ENCODE peak calls at places on chromosomes 11 and 22, in nine cellular contexts. One of them, this sample, is unnamed.
A peak's percentile ranks its signal among the peaks of the same experiment; 100 is the strongest.

GRCh38 chr11:131025421-131026126 is 109.3 kb upstream of the SNX19 start:
- DNase-seq in lower leg skin: no peak
- DNase-seq in uterus: no peak
- DNase-seq in HCT116: no peak
- DNase-seq in heart left ventricle: peak; percentile 11
- DNase-seq in K562: no peak
- DNase-seq in esophagus squamous epithelium: no peak
- DNase-seq in A549: no peak
- DNase-seq in Peyer's patch: no peak
- DNase-seq in this sample: no peak

GRCh38 chr11:75955443-75955842 is 140.4 kb downstream of the UVRAG start:
- DNase-seq in lower leg skin: no peak
- DNase-seq in uterus: no peak
- DNase-seq in HCT116: no peak
- DNase-seq in heart left ventricle: no peak
- DNase-seq in K562: no peak
- DNase-seq in esophagus squamous epithelium: no peak
- DNase-seq in A549: no peak
- DNase-seq in Peyer's patch: no peak
- DNase-seq in this sample: no peak

GRCh38 chr11:71481101-71481960 is 28.3 kb downstream of the NADSYN1 start:
- DNase-seq in lower leg skin: no peak
- DNase-seq in uterus: no peak
- DNase-seq in HCT116: no peak
- DNase-seq in heart left ventricle: no peak
- DNase-seq in K562: no peak
- DNase-seq in esophagus squamous epithelium: no peak
- DNase-seq in A549: no peak
- DNase-seq in Peyer's patch: no peak
- DNase-seq in this sample: peak; percentile 51

GRCh38 chr11:120432056-120433018 is 79.2 kb upstream of the GRIK4 start:
- DNase-seq in lower leg skin: peak; percentile 70
- DNase-seq in uterus: no peak
- DNase-seq in HCT116: peak; percentile 97
- DNase-seq in heart left ventricle: peak; percentile 54
- DNase-seq in K562: peak; percentile 18
- DNase-seq in esophagus squamous epithelium: no peak
- DNase-seq in A549: peak; percentile 38
- DNase-seq in Peyer's patch: no peak
- DNase-seq in this sample: peak; percentile 66

GRCh38 chr22:46942816-46943783 is 180.7 kb downstream of the TBC1D22A start:
- DNase-seq in lower leg skin: no peak
- DNase-seq in uterus: peak; percentile 35
- DNase-seq in HCT116: no peak
- DNase-seq in heart left ventricle: peak; percentile 61
- DNase-seq in K562: no peak
- DNase-seq in esophagus squamous epithelium: no peak
- DNase-seq in A549: no peak
- DNase-seq in Peyer's patch: no peak
- DNase-seq in this sample: no peak

GRCh38 chr11:35393093-35393492 is 26.3 kb downstream of the SLC1A2 start:
- DNase-seq in lower leg skin: no peak
- DNase-seq in uterus: no peak
- DNase-seq in HCT116: no peak
- DNase-seq in heart left ventricle: no peak
- DNase-seq in K562: no peak
- DNase-seq in esophagus squamous epithelium: no peak
- DNase-seq in A549: no peak
- DNase-seq in Peyer's patch: no peak
- DNase-seq in this sample: no peak

GRCh38 chr11:103609117-103610066 is 427.0 kb upstream of the DDI1 start:
- DNase-seq in lower leg skin: no peak
- DNase-seq in uterus: no peak
- DNase-seq in HCT116: peak; percentile 78
- DNase-seq in heart left ventricle: no peak
- DNase-seq in K562: no peak
- DNase-seq in esophagus squamous epithelium: no peak
- DNase-seq in A549: peak; percentile 25
- DNase-seq in Peyer's patch: no peak
- DNase-seq in this sample: no peak

GRCh38 chr11:44274404-44274803 is 35.5 kb downstream of the ALX4 start:
- DNase-seq in lower leg skin: no peak
- DNase-seq in uterus: no peak
- DNase-seq in HCT116: no peak
- DNase-seq in heart left ventricle: no peak
- DNase-seq in K562: no peak
- DNase-seq in esophagus squamous epithelium: no peak
- DNase-seq in A549: no peak
- DNase-seq in Peyer's patch: no peak
- DNase-seq in this sample: no peak

GRCh38 chr11:18379201-18379600 is 15.2 kb upstream of the LDHA start:
- DNase-seq in lower leg skin: no peak
- DNase-seq in uterus: no peak
- DNase-seq in HCT116: no peak
- DNase-seq in heart left ventricle: no peak
- DNase-seq in K562: no peak
- DNase-seq in esophagus squamous epithelium: no peak
- DNase-seq in A549: no peak
- DNase-seq in Peyer's patch: no peak
- DNase-seq in this sample: no peak

GRCh38 chr11:18384157-18384641 is 10.2 kb upstream of the LDHA start:
- DNase-seq in lower leg skin: peak; percentile 77
- DNase-seq in uterus: peak; percentile 71
- DNase-seq in HCT116: no peak
- DNase-seq in heart left ventricle: peak; percentile 64
- DNase-seq in K562: peak; percentile 22
- DNase-seq in esophagus squamous epithelium: no peak
- DNase-seq in A549: peak; percentile 88
- DNase-seq in Peyer's patch: peak; percentile 85
- DNase-seq in this sample: peak; percentile 77

DNA sequence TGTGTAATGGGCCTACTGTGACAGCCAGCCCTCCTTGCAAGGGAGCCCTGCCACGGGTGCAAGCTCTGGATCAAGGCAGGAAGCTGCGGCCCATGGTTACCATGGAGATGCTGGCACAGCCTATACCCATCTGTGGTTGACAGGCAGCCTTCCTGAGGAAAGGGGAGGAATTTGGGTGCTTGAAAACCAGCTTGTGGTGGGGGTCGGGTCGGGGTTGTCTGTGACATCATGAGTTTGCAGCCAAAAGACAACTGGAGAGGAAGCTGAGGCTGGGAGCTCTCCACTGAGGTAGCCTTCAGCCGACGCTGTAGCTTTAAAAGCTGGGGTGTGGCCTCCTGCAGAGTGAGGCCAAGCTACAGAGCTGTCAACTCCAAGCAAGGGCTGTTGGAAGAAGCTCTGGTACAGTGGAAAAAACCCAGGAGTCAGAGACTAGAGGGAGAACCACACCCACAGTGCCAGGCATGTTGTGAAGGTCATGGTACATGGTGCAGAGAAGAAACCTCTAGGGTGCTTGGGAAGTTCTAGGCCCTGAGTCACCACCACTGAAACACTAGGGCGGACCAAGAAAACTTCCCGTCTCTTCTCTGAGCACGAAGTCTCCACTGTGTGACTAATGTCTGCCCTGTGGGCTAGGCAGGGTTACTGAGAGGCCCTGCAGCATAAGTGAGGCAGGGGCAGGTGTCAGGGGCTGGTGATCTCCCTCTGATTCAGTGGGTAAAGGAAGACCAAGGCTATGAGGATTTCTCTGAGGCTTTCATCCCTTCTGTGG is 10.8 kb upstream of the LDHA start:
- DNase-seq in lower leg skin: peak; percentile 94
- DNase-seq in uterus: peak; percentile 67
- DNase-seq in HCT116: peak; percentile 84
- DNase-seq in heart left ventricle: peak; percentile 70
- DNase-seq in K562: peak; percentile 23
- DNase-seq in esophagus squamous epithelium: no peak
- DNase-seq in A549: peak; percentile 96
- DNase-seq in Peyer's patch: peak; percentile 92
- DNase-seq in this sample: peak; percentile 49
- TF ChIP-seq POLR2A in lower leg skin: no peak
- TF ChIP-seq POLR2A in uterus: no peak
- TF ChIP-seq POLR2A in HCT116: no peak
- TF ChIP-seq POLR2A in heart left ventricle: no peak
- TF ChIP-seq POLR2A in K562: no peak
- TF ChIP-seq POLR2A in esophagus squamous epithelium: no peak
- TF ChIP-seq POLR2A in A549: no peak
- TF ChIP-seq POLR2A in Peyer's patch: no peak
- TF ChIP-seq POLR2A in this sample: no peak

GRCh38 chr11:47589103-47589502 is 2.6 kb downstream of the FAM180B start:
- DNase-seq in lower leg skin: no peak
- DNase-seq in uterus: no peak
- DNase-seq in HCT116: no peak
- DNase-seq in heart left ventricle: no peak
- DNase-seq in K562: no peak
- DNase-seq in esophagus squamous epithelium: no peak
- DNase-seq in A549: no peak
- DNase-seq in Peyer's patch: no peak
- DNase-seq in this sample: no peak

GRCh38 chr11:47591764-47592163 is 2.4 kb downstream of the C1QTNF4 start:
- DNase-seq in lower leg skin: no peak
- DNase-seq in uterus: no peak
- DNase-seq in HCT116: no peak
- DNase-seq in heart left ventricle: no peak
- DNase-seq in K562: no peak
- DNase-seq in esophagus squamous epithelium: no peak
- DNase-seq in A549: no peak
- DNase-seq in Peyer's patch: no peak
- DNase-seq in this sample: no peak

GRCh38 chr11:47592276-47592675 is 1.9 kb downstream of the C1QTNF4 start:
- DNase-seq in lower leg skin: no peak
- DNase-seq in uterus: no peak
- DNase-seq in HCT116: no peak
- DNase-seq in heart left ventricle: no peak
- DNase-seq in K562: no peak
- DNase-seq in esophagus squamous epithelium: no peak
- DNase-seq in A549: no peak
- DNase-seq in Peyer's patch: no peak
- DNase-seq in this sample: no peak

GRCh38 chr11:47589504-47590025 is 3.1 kb downstream of the FAM180B start:
- DNase-seq in lower leg skin: no peak
- DNase-seq in uterus: peak; percentile 47
- DNase-seq in HCT116: no peak
- DNase-seq in heart left ventricle: no peak
- DNase-seq in K562: no peak
- DNase-seq in esophagus squamous epithelium: no peak
- DNase-seq in A549: no peak
- DNase-seq in Peyer's patch: no peak
- DNase-seq in this sample: no peak

DNA sequence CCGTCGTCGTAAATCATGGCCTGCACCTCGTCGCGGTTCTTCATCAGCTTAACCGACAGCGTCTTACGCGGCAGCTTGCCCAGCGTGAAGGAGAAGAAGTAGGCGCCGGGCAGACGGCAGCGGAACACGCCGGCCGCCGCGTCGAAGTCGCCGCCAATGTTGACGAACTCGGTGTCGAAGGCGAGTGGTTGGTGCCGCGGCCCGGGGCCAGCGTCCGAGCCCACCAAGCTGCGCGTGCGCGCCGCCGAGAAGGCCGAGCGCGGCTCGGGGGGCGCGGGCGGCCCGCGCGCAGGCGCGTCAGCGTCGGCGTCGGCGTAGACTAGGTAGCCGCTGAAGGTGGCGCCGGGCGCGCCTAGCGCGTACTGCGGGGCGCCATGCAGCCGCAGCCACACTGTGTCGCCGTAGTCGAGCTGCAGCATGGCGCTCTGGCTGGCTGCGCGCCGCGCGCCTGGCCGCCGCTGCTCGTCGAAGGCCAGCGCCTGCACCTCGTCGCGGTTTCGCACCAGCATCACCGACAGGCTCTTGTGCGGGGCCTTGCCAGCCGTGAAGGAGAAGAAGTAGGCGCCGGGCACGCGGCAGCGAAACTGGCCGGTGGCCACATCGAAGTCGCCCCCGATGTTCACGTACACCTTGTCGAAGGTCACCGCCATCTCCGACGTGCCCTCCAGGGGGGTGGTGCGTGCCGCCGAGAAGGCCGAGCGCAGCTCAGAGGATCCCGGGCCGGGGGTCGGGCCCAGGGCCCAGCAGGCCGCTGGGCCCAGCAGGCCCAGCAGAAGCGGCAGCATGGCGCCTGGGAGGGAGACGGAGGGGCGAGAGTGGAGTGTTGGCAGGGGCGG is 3.8 kb downstream of the FAM180B start:
- DNase-seq in lower leg skin: no peak
- DNase-seq in uterus: peak; percentile 69
- DNase-seq in HCT116: no peak
- DNase-seq in heart left ventricle: no peak
- DNase-seq in K562: no peak
- DNase-seq in esophagus squamous epithelium: no peak
- DNase-seq in A549: no peak
- DNase-seq in Peyer's patch: no peak
- DNase-seq in this sample: no peak
- H3K4me3 ChIP-seq in lower leg skin: no peak overlapping the region
- H3K4me3 ChIP-seq in uterus: peak overlapping the region; percentile 34
- H3K4me3 ChIP-seq in HCT116: no peak overlapping the region
- H3K4me3 ChIP-seq in heart left ventricle: peak overlapping the region; percentile 21
- H3K4me3 ChIP-seq in K562: no peak overlapping the region
- H3K4me3 ChIP-seq in esophagus squamous epithelium: peak overlapping the region; percentile 36
- H3K4me3 ChIP-seq in A549: no peak overlapping the region
- H3K4me3 ChIP-seq in Peyer's patch: peak overlapping the region; percentile 46
- H3K4me3 ChIP-seq in this sample: peak overlapping the region; percentile 15

GRCh38 chr22:37213218-37213855 is 1.1 kb upstream of the SSTR3 start:
- DNase-seq in lower leg skin: no peak
- DNase-seq in uterus: no peak
- DNase-seq in HCT116: no peak
- DNase-seq in heart left ventricle: no peak
- DNase-seq in K562: no peak
- DNase-seq in esophagus squamous epithelium: no peak
- DNase-seq in A549: no peak
- DNase-seq in Peyer's patch: peak; percentile 39
- DNase-seq in this sample: no peak

GRCh38 chr22:37213941-37214340 is 1.7 kb upstream of the SSTR3 start:
- DNase-seq in lower leg skin: no peak
- DNase-seq in uterus: no peak
- DNase-seq in HCT116: no peak
- DNase-seq in heart left ventricle: no peak
- DNase-seq in K562: no peak
- DNase-seq in esophagus squamous epithelium: no peak
- DNase-seq in A549: no peak
- DNase-seq in Peyer's patch: peak; percentile 39
- DNase-seq in this sample: no peak

GRCh38 chr22:37211853-37212173 is 464 bp downstream of the SSTR3 start:
- DNase-seq in lower leg skin: no peak
- DNase-seq in uterus: no peak
- DNase-seq in HCT116: no peak
- DNase-seq in heart left ventricle: no peak
- DNase-seq in K562: no peak
- DNase-seq in esophagus squamous epithelium: no peak
- DNase-seq in A549: no peak
- DNase-seq in Peyer's patch: no peak
- DNase-seq in this sample: no peak

GRCh38 chr22:37211075-37211852 is 1.0 kb downstream of the SSTR3 start:
- DNase-seq in lower leg skin: no peak
- DNase-seq in uterus: peak; percentile 12
- DNase-seq in HCT116: no peak
- DNase-seq in heart left ventricle: no peak
- DNase-seq in K562: no peak
- DNase-seq in esophagus squamous epithelium: no peak
- DNase-seq in A549: no peak
- DNase-seq in Peyer's patch: peak; percentile 41
- DNase-seq in this sample: no peak

DNA sequence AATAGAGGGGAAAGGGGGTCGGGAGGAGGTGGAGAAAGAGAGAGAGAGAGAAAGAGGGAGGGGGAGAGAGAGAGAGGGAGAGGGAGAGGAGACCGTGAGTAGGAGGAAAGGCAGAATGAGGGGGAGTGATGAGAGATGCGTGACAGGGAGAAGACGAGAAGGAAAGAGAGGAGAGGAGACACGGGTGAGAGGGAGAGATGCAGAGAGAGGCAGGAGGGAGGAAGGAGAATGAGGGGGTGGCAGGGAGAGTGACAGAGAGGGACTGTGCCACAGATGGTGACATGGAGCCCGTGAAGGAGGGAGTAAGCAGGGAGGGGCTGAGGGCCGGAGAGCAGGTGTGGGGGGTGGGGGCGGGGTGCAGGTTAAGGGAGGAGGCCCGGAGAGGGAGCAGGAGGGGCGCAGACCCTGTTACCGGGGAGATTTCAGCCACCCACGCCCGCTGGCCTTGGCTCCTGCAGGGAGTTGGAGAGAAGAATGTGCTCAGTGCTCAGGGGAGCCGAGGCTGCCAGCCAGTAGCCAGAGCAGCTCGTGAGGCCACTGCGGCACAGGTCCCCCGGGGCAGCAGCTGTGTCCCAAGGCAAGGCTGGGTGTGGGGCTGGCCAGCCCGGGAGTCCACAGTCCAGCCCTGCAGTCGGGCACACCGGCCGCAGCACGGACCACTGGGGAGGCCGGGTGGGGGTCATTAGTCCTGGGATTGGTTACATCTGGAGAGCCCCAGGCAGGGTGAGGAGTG is at the start of gene SSTR3:
- DNase-seq in lower leg skin: no peak
- DNase-seq in uterus: peak; percentile 56
- DNase-seq in HCT116: no peak
- DNase-seq in heart left ventricle: no peak
- DNase-seq in K562: peak; percentile 41
- DNase-seq in esophagus squamous epithelium: no peak
- DNase-seq in A549: no peak
- DNase-seq in Peyer's patch: peak; percentile 41
- DNase-seq in this sample: no peak
- TF ChIP-seq POLR2A in lower leg skin: no peak
- TF ChIP-seq POLR2A in uterus: no peak
- TF ChIP-seq POLR2A in HCT116: no peak
- TF ChIP-seq POLR2A in heart left ventricle: no peak
- TF ChIP-seq POLR2A in K562: no peak
- TF ChIP-seq POLR2A in esophagus squamous epithelium: no peak
- TF ChIP-seq POLR2A in A549: no peak
- TF ChIP-seq POLR2A in Peyer's patch: no peak
- TF ChIP-seq POLR2A in this sample: no peak

GRCh38 chr22:31248965-31249940 is 37.2 kb downstream of the LIMK2 start:
- DNase-seq in lower leg skin: peak; percentile 60
- DNase-seq in uterus: no peak
- DNase-seq in HCT116: no peak
- DNase-seq in heart left ventricle: no peak
- DNase-seq in K562: no peak
- DNase-seq in esophagus squamous epithelium: no peak
- DNase-seq in A549: no peak
- DNase-seq in Peyer's patch: no peak
- DNase-seq in this sample: peak; percentile 80
- H3K4me3 ChIP-seq in lower leg skin: peak overlapping the region; percentile 54
- H3K4me3 ChIP-seq in uterus: peak overlapping the region; percentile 42
- H3K4me3 ChIP-seq in HCT116: no peak overlapping the region
- H3K4me3 ChIP-seq in heart left ventricle: peak overlapping the region; percentile 59
- H3K4me3 ChIP-seq in K562: no peak overlapping the region
- H3K4me3 ChIP-seq in esophagus squamous epithelium: peak overlapping the region; percentile 71
- H3K4me3 ChIP-seq in A549: no peak overlapping the region
- H3K4me3 ChIP-seq in Peyer's patch: no peak overlapping the region
- H3K4me3 ChIP-seq in this sample: peak overlapping the region; percentile 58